ENCODE peak calls at places on chromosomes 7 and 10, in ten cellular contexts. J is LoVo; F is CD8-positive, alpha-beta memory T cell; O is HFF-Myc; L is transverse colon; N is prostate gland; Z is activated naive CD4-positive, alpha-beta T cell; P is NCI-H446; V is NCI-H2029; G is fibroblast of lung. I is an unnamed sample.

GRCh38 chr7:122602800-122603199 is 96.1 kb downstream of the RNF133 start:
- DNase-seq in L (no peak), V (peak), F (no peak), J (no peak), Z (no peak), P (no peak), N (no peak), O (no peak), G (no peak), I (no peak)

GRCh38 chr7:88357794-88358533 is 51.3 kb upstream of the STEAP4 start:
- DNase-seq in V (no peak), L (no peak), Z (no peak), O (no peak), P (no peak), N (no peak), J (peak), G (no peak), F (no peak), I (peak)

GRCh38 chr7:30564243-30564892 is 30.3 kb upstream of the GARS1 start:
- DNase-seq in P (peak), J (peak), L (peak), Z (peak), V (peak), G (peak), N (peak), O (peak), F (peak), I (peak)

GRCh38 chr7:42994096-42994495 is 61.9 kb downstream of the MRPL32 start:
- DNase-seq in L (no peak), Z (no peak), V (no peak), P (no peak), J (no peak), F (no peak), N (no peak), O (no peak), G (no peak), I (no peak)

GRCh38 chr7:17829001-17829400 is 111.3 kb downstream of the SNX13 start:
- DNase-seq in F (no peak), Z (no peak), G (no peak), V (no peak), P (no peak), O (no peak), N (no peak), J (no peak), L (no peak), I (no peak)

GRCh38 chr10:6223981-6224380 is 21.2 kb downstream of the PFKFB3 start:
- DNase-seq in Z (no peak), G (no peak), L (no peak), O (no peak), J (no peak), F (no peak), V (no peak), N (no peak), P (no peak), I (no peak)

GRCh38 chr10:76302936-76303656 is 871.7 kb downstream of the LRMDA start:
- DNase-seq in L (no peak), V (no peak), Z (no peak), P (no peak), O (no peak), G (peak), J (no peak), N (peak), F (no peak), I (no peak)

GRCh38 chr7:4307645-4308590 is 374.2 kb upstream of the FOXK1 start:
- DNase-seq in O (no peak), L (no peak), F (no peak), Z (no peak), P (no peak), G (no peak), J (no peak), V (no peak), N (no peak), I (no peak)

GRCh38 chr10:11425288-11425595 is 186.2 kb downstream of the USP6NL start:
- DNase-seq in Z (no peak), P (no peak), L (no peak), O (no peak), V (no peak), J (no peak), N (no peak), F (no peak), G (peak), I (no peak)

GRCh38 chr10:86253171-86254072 is 113.2 kb downstream of the GRID1 start:
- DNase-seq in V (peak), O (no peak), Z (no peak), J (peak), L (no peak), N (no peak), G (no peak), P (no peak), F (no peak), I (peak)